ENCODE peak calls at places on chromosomes 16 and 17, in eight cellular contexts. N, V, I, B, S, T, J and X are unnamed samples.

GRCh38 chr16:24776486-24777220 is 47.2 kb downstream of the TNRC6A start:
- DNase-seq in N (no peak), V (peak), I (no peak), B (no peak), S (no peak), T (no peak), J (no peak), X (no peak)

GRCh38 chr17:19386974-19387920 is at the start of gene MFAP4:
- DNase-seq in N (peak), V (no peak), I (no peak), B (no peak), S (peak), T (peak), J (no peak), X (peak)

GRCh38 chr17:82234211-82235055 is 5.6 kb downstream of the SLC16A3 start:
- DNase-seq in N (no peak), V (no peak), I (no peak), B (no peak), S (no peak), T (no peak), J (no peak), X (no peak)

GRCh38 chr16:30958164-30959083 is 870 bp downstream of the SETD1A start:
- DNase-seq in N (no peak), V (peak), I (no peak), B (no peak), S (peak), T (peak), J (no peak), X (peak)

GRCh38 chr17:32861979-32862378 is 14.9 kb downstream of the MYO1D start:
- DNase-seq in N (no peak), V (no peak), I (no peak), B (no peak), S (no peak), T (no peak), J (no peak), X (no peak)

GRCh38 chr17:17897442-17897841 is 60.7 kb upstream of the SREBF1 start:
- DNase-seq in N (no peak), V (no peak), I (no peak), B (no peak), S (no peak), T (no peak), J (no peak), X (no peak)

GRCh38 chr16:11374255-11374654 is 29.0 kb downstream of the RMI2 start:
- DNase-seq in N (no peak), V (no peak), I (no peak), B (no peak), S (no peak), T (no peak), J (no peak), X (no peak)

GRCh38 chr16:14672403-14672971 is 21.6 kb downstream of the PLA2G10 start:
- DNase-seq in N (no peak), V (no peak), I (no peak), B (peak), S (no peak), T (no peak), J (no peak), X (peak)

GRCh38 chr17:44105483-44105882 is 18.0 kb downstream of the HDAC5 start:
- DNase-seq in N (no peak), V (no peak), I (peak), B (no peak), S (no peak), T (no peak), J (no peak), X (no peak)

GRCh38 chr17:21214777-21215541 is 998 bp upstream of the TMEM11 start:
- DNase-seq in N (no peak), V (no peak), I (no peak), B (no peak), S (no peak), T (peak), J (no peak), X (no peak)

GRCh38 chr17:1484586-1485310 is 7.7 kb downstream of the MYO1C start:
- DNase-seq in N (peak), V (peak), I (peak), B (peak), S (no peak), T (peak), J (peak), X (peak)

GRCh38 chr17:69501591-69502468 is 87.3 kb downstream of the MAP2K6 start:
- DNase-seq in N (no peak), V (peak), I (peak), B (no peak), S (peak), T (peak), J (no peak), X (peak)

GRCh38 chr17:36943250-36944220 is 5.2 kb upstream of the AATF start:
- DNase-seq in N (no peak), V (peak), I (no peak), B (no peak), S (no peak), T (peak), J (no peak), X (no peak)

GRCh38 chr17:55577687-55578086 is 66.4 kb upstream of the SMIM36 start:
- DNase-seq in N (no peak), V (no peak), I (no peak), B (no peak), S (no peak), T (no peak), J (no peak), X (no peak)

GRCh38 chr17:49193513-49194296 is 16.7 kb downstream of the GNGT2 start:
- DNase-seq in N (peak), V (peak), I (no peak), B (peak), S (peak), T (peak), J (no peak), X (peak)

GRCh38 chr16:72467157-72467759 is 295.3 kb upstream of the PMFBP1 start:
- DNase-seq in N (peak), V (peak), I (no peak), B (peak), S (no peak), T (peak), J (no peak), X (no peak)

GRCh38 chr16:1428511-1428910 is 2.4 kb upstream of the PERCC1 start:
- DNase-seq in N (peak), V (peak), I (no peak), B (peak), S (no peak), T (peak), J (no peak), X (no peak)

GRCh38 chr17:14845562-14846335 is 419.4 kb downstream of the PMP22 start:
- DNase-seq in N (no peak), V (no peak), I (no peak), B (no peak), S (no peak), T (no peak), J (no peak), X (no peak)

GRCh38 chr16:15879255-15879804 is 9.1 kb downstream of the CEP20 start:
- DNase-seq in N (no peak), V (peak), I (no peak), B (peak), S (no peak), T (no peak), J (no peak), X (no peak)

GRCh38 chr16:346587-346986 is 5.9 kb downstream of the AXIN1 start:
- DNase-seq in N (no peak), V (no peak), I (no peak), B (no peak), S (no peak), T (no peak), J (no peak), X (no peak)

GRCh38 chr16:54780266-54780665 is 150.4 kb upstream of the IRX5 start:
- DNase-seq in N (no peak), V (no peak), I (no peak), B (no peak), S (no peak), T (no peak), J (no peak), X (no peak)

GRCh38 chr16:76389126-76389525 is 111.9 kb downstream of the CNTNAP4 start:
- DNase-seq in N (no peak), V (no peak), I (no peak), B (no peak), S (no peak), T (no peak), J (no peak), X (no peak)

GRCh38 chr17:2487306-2487705 is 24.4 kb downstream of the METTL16 start:
- DNase-seq in N (no peak), V (no peak), I (no peak), B (no peak), S (no peak), T (no peak), J (no peak), X (no peak)

GRCh38 chr16:17412221-17412620 is 58.5 kb downstream of the XYLT1 start:
- DNase-seq in N (no peak), V (no peak), I (no peak), B (no peak), S (no peak), T (no peak), J (no peak), X (no peak)

GRCh38 chr17:73553311-73553710 is 90.9 kb downstream of the SDK2 start:
- DNase-seq in N (no peak), V (no peak), I (no peak), B (no peak), S (no peak), T (no peak), J (no peak), X (no peak)

GRCh38 chr16:24309222-24309905 is 53.2 kb downstream of the CACNG3 start:
- DNase-seq in N (no peak), V (peak), I (no peak), B (peak), S (peak), T (no peak), J (no peak), X (no peak)

GRCh38 chr16:1455190-1456171 is 11.1 kb upstream of the CCDC154 start:
- DNase-seq in N (no peak), V (no peak), I (no peak), B (no peak), S (no peak), T (no peak), J (no peak), X (no peak)

GRCh38 chr17:49575524-49576120 is at the start of gene NXPH3:
- DNase-seq in N (peak), V (peak), I (no peak), B (peak), S (peak), T (peak), J (peak), X (peak)

GRCh38 chr16:86882586-86883280 is 304.4 kb downstream of the FOXL1 start:
- DNase-seq in N (no peak), V (peak), I (no peak), B (no peak), S (peak), T (no peak), J (no peak), X (no peak)

GRCh38 chr17:61459968-61460718 is 7.9 kb downstream of the TBX4 start:
- DNase-seq in N (no peak), V (no peak), I (no peak), B (no peak), S (no peak), T (no peak), J (no peak), X (no peak)

GRCh38 chr17:83105512-83105911 is 26.1 kb downstream of the METRNL start:
- DNase-seq in N (no peak), V (no peak), I (no peak), B (no peak), S (no peak), T (no peak), J (no peak), X (no peak)